ENCODE peak calls at places on chromosomes 6 and 20, in eight cellular contexts. One of them, this sample, is unnamed.
A peak's percentile ranks its signal among the peaks of the same experiment; 100 is the strongest.

GRCh38 chr20:17646901-17647301 is 35.1 kb downstream of the RRBP1 start:
- DNase-seq in BJ: no peak
- DNase-seq in GM12864: no peak
- DNase-seq in coronary artery: no peak
- DNase-seq in mucosa of descending colon: peak; percentile 28
- DNase-seq in brain microvascular endothelial cell: no peak
- DNase-seq in OCI-LY7: peak; percentile 35
- DNase-seq in lung: no peak
- DNase-seq in this sample: no peak

GRCh38 chr6:139778688-139779087 is 404.2 kb upstream of the CITED2 start:
- DNase-seq in brain microvascular endothelial cell: peak; percentile 24
- DNase-seq in OCI-LY7: no peak
- DNase-seq in GM12864: no peak
- DNase-seq in lung: no peak
- DNase-seq in coronary artery: no peak
- DNase-seq in mucosa of descending colon: no peak
- DNase-seq in BJ: no peak
- DNase-seq in this sample: peak; percentile 53

GRCh38 chr6:7919871-7920270 is 9.3 kb upstream of the TXNDC5 start:
- DNase-seq in lung: no peak
- DNase-seq in BJ: no peak
- DNase-seq in coronary artery: no peak
- DNase-seq in brain microvascular endothelial cell: no peak
- DNase-seq in GM12864: no peak
- DNase-seq in mucosa of descending colon: no peak
- DNase-seq in OCI-LY7: no peak
- DNase-seq in this sample: peak; percentile 90

GRCh38 chr20:49938173-49939163 is 2.3 kb downstream of the RNF114 start:
- DNase-seq in lung: no peak
- DNase-seq in brain microvascular endothelial cell: peak; percentile 82
- DNase-seq in GM12864: no peak
- DNase-seq in OCI-LY7: no peak
- DNase-seq in coronary artery: peak; percentile 52
- DNase-seq in mucosa of descending colon: peak; percentile 46
- DNase-seq in BJ: no peak
- DNase-seq in this sample: peak; percentile 82

GRCh38 chr20:38165089-38165965 is at the start of gene TGM2:
- DNase-seq in GM12864: no peak
- DNase-seq in brain microvascular endothelial cell: peak; percentile 46
- DNase-seq in mucosa of descending colon: peak; percentile 84
- DNase-seq in lung: peak; percentile 81
- DNase-seq in OCI-LY7: peak; percentile 40
- DNase-seq in coronary artery: peak; percentile 91
- DNase-seq in BJ: no peak
- DNase-seq in this sample: peak; percentile 82

GRCh38 chr6:20877008-20877937 is 343.0 kb downstream of the CDKAL1 start:
- DNase-seq in mucosa of descending colon: no peak
- DNase-seq in lung: peak; percentile 51
- DNase-seq in OCI-LY7: no peak
- DNase-seq in coronary artery: peak; percentile 72
- DNase-seq in brain microvascular endothelial cell: peak; percentile 90
- DNase-seq in GM12864: peak; percentile 63
- DNase-seq in BJ: peak; percentile 80
- DNase-seq in this sample: peak; percentile 85

GRCh38 chr20:62993856-62994494 is 12.8 kb downstream of the BHLHE23 start:
- DNase-seq in coronary artery: no peak
- DNase-seq in GM12864: no peak
- DNase-seq in OCI-LY7: no peak
- DNase-seq in lung: no peak
- DNase-seq in brain microvascular endothelial cell: no peak
- DNase-seq in mucosa of descending colon: no peak
- DNase-seq in BJ: no peak
- DNase-seq in this sample: no peak

GRCh38 chr6:134456284-134456683 is 138.4 kb upstream of the SGK1 start:
- DNase-seq in BJ: no peak
- DNase-seq in lung: no peak
- DNase-seq in brain microvascular endothelial cell: no peak
- DNase-seq in OCI-LY7: no peak
- DNase-seq in coronary artery: no peak
- DNase-seq in GM12864: no peak
- DNase-seq in mucosa of descending colon: no peak
- DNase-seq in this sample: no peak

GRCh38 chr6:9834233-9834632 is 580.6 kb downstream of the TFAP2A start:
- DNase-seq in mucosa of descending colon: no peak
- DNase-seq in BJ: no peak
- DNase-seq in lung: no peak
- DNase-seq in coronary artery: no peak
- DNase-seq in OCI-LY7: no peak
- DNase-seq in GM12864: no peak
- DNase-seq in brain microvascular endothelial cell: no peak
- DNase-seq in this sample: no peak

GRCh38 chr6:44189257-44189656 is 27.5 kb upstream of the MYMX start:
- DNase-seq in BJ: no peak
- DNase-seq in brain microvascular endothelial cell: no peak
- DNase-seq in OCI-LY7: no peak
- DNase-seq in lung: no peak
- DNase-seq in GM12864: no peak
- DNase-seq in mucosa of descending colon: no peak
- DNase-seq in coronary artery: no peak
- DNase-seq in this sample: no peak

GRCh38 chr6:114747995-114748625 is 405.3 kb upstream of the HS3ST5 start:
- DNase-seq in brain microvascular endothelial cell: peak; percentile 60
- DNase-seq in lung: peak; percentile 33
- DNase-seq in OCI-LY7: peak; percentile 48
- DNase-seq in mucosa of descending colon: peak; percentile 8
- DNase-seq in BJ: no peak
- DNase-seq in GM12864: peak; percentile 3
- DNase-seq in coronary artery: no peak
- DNase-seq in this sample: peak; percentile 73

GRCh38 chr6:5206920-5207561 is 53.7 kb downstream of the LYRM4 start:
- DNase-seq in BJ: no peak
- DNase-seq in OCI-LY7: no peak
- DNase-seq in mucosa of descending colon: no peak
- DNase-seq in GM12864: no peak
- DNase-seq in lung: no peak
- DNase-seq in coronary artery: no peak
- DNase-seq in brain microvascular endothelial cell: no peak
- DNase-seq in this sample: no peak

GRCh38 chr20:56731041-56731440 is 101.9 kb downstream of the TFAP2C start:
- DNase-seq in GM12864: no peak
- DNase-seq in mucosa of descending colon: no peak
- DNase-seq in BJ: no peak
- DNase-seq in lung: no peak
- DNase-seq in coronary artery: no peak
- DNase-seq in brain microvascular endothelial cell: no peak
- DNase-seq in OCI-LY7: no peak
- DNase-seq in this sample: no peak

GRCh38 chr6:100176321-100176950 is 182.4 kb upstream of the MCHR2 start:
- DNase-seq in OCI-LY7: peak; percentile 2
- DNase-seq in GM12864: no peak
- DNase-seq in brain microvascular endothelial cell: peak; percentile 55
- DNase-seq in BJ: peak; percentile 53
- DNase-seq in mucosa of descending colon: no peak
- DNase-seq in lung: no peak
- DNase-seq in coronary artery: no peak
- DNase-seq in this sample: peak; percentile 74

GRCh38 chr6:113362542-113363430 is 494.4 kb upstream of the MARCKS start:
- DNase-seq in BJ: no peak
- DNase-seq in GM12864: no peak
- DNase-seq in brain microvascular endothelial cell: peak; percentile 73
- DNase-seq in mucosa of descending colon: no peak
- DNase-seq in OCI-LY7: no peak
- DNase-seq in lung: no peak
- DNase-seq in coronary artery: no peak
- DNase-seq in this sample: no peak

GRCh38 chr6:56450882-56451739 is 191.6 kb downstream of the DST start:
- DNase-seq in mucosa of descending colon: no peak
- DNase-seq in BJ: no peak
- DNase-seq in GM12864: no peak
- DNase-seq in brain microvascular endothelial cell: peak; percentile 29
- DNase-seq in lung: peak; percentile 39
- DNase-seq in coronary artery: no peak
- DNase-seq in OCI-LY7: no peak
- DNase-seq in this sample: peak; percentile 89

GRCh38 chr6:16404456-16404855 is 166.1 kb downstream of the GMPR start:
- DNase-seq in BJ: no peak
- DNase-seq in coronary artery: no peak
- DNase-seq in GM12864: no peak
- DNase-seq in OCI-LY7: no peak
- DNase-seq in mucosa of descending colon: no peak
- DNase-seq in lung: no peak
- DNase-seq in brain microvascular endothelial cell: no peak
- DNase-seq in this sample: no peak

GRCh38 chr6:16403831-16404230 is 165.4 kb downstream of the GMPR start:
- DNase-seq in lung: no peak
- DNase-seq in GM12864: no peak
- DNase-seq in BJ: no peak
- DNase-seq in brain microvascular endothelial cell: no peak
- DNase-seq in mucosa of descending colon: no peak
- DNase-seq in OCI-LY7: no peak
- DNase-seq in coronary artery: no peak
- DNase-seq in this sample: peak; percentile 33

GRCh38 chr6:16401868-16402267 is 163.5 kb downstream of the GMPR start:
- DNase-seq in lung: no peak
- DNase-seq in brain microvascular endothelial cell: no peak
- DNase-seq in coronary artery: no peak
- DNase-seq in OCI-LY7: no peak
- DNase-seq in mucosa of descending colon: no peak
- DNase-seq in BJ: no peak
- DNase-seq in GM12864: no peak
- DNase-seq in this sample: no peak

GRCh38 chr6:16400248-16400760 is 161.9 kb downstream of the GMPR start:
- DNase-seq in OCI-LY7: no peak
- DNase-seq in BJ: no peak
- DNase-seq in GM12864: no peak
- DNase-seq in coronary artery: no peak
- DNase-seq in brain microvascular endothelial cell: no peak
- DNase-seq in lung: no peak
- DNase-seq in mucosa of descending colon: no peak
- DNase-seq in this sample: no peak

DNA sequence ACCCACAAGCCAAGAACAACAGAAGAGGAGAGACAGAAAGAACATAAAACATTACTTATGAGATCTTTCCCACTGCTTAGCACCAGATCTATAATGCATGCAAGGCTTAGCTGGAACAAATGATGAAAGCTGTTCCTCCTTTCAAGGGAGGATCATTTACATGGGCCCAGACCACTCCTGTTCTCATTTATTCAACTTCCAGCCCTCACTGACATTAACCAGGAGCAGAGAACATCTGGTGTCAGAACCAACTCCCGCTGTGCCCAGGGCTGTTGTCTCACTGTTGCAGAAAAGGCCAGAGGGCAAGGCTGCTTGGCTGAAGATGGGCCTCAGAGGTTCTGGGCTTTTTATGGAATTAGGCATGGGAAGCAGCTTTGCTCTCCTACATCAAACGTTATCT is 164.1 kb downstream of the GMPR start:
- DNase-seq in mucosa of descending colon: no peak
- DNase-seq in lung: no peak
- DNase-seq in OCI-LY7: no peak
- DNase-seq in BJ: peak; percentile 21
- DNase-seq in GM12864: no peak
- DNase-seq in coronary artery: no peak
- DNase-seq in brain microvascular endothelial cell: no peak
- DNase-seq in this sample: no peak
- TF ChIP-seq CTCF in mucosa of descending colon: no peak
- TF ChIP-seq CTCF in lung: no peak
- TF ChIP-seq CTCF in OCI-LY7: no peak
- TF ChIP-seq CTCF in BJ: no peak
- TF ChIP-seq CTCF in GM12864: no peak
- TF ChIP-seq CTCF in coronary artery: no peak
- TF ChIP-seq CTCF in brain microvascular endothelial cell: no peak
- TF ChIP-seq CTCF in this sample: no peak

DNA sequence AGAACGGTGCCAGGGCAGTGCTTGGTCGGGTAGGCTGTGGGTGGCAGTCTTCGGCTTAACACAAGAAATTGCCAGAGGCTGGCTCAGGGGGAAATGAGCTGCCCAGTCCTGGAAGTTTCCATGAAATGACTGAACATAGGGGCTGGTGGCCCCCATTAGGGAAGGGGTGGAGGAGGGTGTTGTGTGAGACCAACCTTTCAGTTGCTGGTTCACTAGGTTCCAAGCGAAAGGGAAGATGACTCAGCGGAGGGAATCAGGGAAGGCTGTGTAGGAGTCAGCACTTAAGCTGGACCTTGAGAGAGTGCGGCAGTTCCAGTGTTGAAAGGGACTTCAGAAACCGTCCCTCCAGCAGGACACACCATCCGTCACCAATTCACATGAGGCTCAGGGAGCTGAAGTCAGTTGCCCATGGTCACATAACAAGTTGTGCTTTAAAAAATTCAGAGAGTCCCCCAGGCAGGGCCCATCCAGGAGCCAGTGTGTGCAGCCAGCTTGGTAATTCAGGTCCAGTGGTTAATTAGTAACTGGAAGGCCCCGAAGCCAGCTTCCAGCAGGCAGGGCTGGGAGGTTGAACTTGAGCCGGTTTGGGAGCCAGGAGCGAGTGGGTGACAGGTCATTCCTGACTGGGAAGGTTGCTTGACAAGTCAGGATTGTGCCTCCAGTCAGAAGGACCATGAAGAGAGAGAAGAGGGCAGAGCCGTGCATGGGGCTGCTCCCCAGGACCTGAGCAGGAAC is at the start of gene SGK2:
- DNase-seq in BJ: no peak
- DNase-seq in brain microvascular endothelial cell: peak; percentile 12
- DNase-seq in GM12864: no peak
- DNase-seq in OCI-LY7: no peak
- DNase-seq in coronary artery: no peak
- DNase-seq in mucosa of descending colon: peak; percentile 85
- DNase-seq in lung: peak; percentile 41
- DNase-seq in this sample: peak; percentile 66
- H3K4me3 ChIP-seq in BJ: no peak within 1 kb of the TSS
- H3K4me3 ChIP-seq in brain microvascular endothelial cell: no peak within 1 kb of the TSS
- H3K4me3 ChIP-seq in GM12864: no peak within 1 kb of the TSS
- H3K4me3 ChIP-seq in OCI-LY7: no peak within 1 kb of the TSS
- H3K4me3 ChIP-seq in coronary artery: no peak within 1 kb of the TSS
- H3K4me3 ChIP-seq in mucosa of descending colon: peak within 1 kb of the TSS; percentile 9
- H3K4me3 ChIP-seq in lung: no peak within 1 kb of the TSS
- H3K4me3 ChIP-seq in this sample: no peak within 1 kb of the TSS

DNA sequence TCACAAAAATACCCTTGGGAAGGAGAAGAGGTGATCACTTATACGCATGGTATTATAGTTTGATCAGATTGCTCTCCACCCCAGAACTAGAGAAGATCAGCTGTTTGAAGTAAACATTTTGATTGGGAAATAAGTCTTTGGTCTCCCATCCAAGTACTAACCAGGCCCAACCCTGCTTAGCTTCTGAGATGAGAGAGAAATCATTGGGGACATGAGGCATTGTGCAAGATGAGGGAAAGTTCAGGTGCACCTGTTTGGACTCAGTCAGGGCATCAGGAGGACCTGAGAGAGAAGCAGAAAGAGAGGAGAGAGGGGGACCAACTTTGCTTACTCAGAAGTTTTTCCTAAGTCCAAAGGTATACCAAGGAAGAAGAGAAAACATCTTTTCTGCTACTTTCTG is 11.4 kb downstream of the RIPK1 start:
- DNase-seq in coronary artery: no peak
- DNase-seq in OCI-LY7: peak; percentile 19
- DNase-seq in brain microvascular endothelial cell: no peak
- DNase-seq in BJ: no peak
- DNase-seq in lung: no peak
- DNase-seq in mucosa of descending colon: no peak
- DNase-seq in GM12864: no peak
- DNase-seq in this sample: no peak
- TF ChIP-seq CTCF in coronary artery: no peak
- TF ChIP-seq CTCF in OCI-LY7: no peak
- TF ChIP-seq CTCF in brain microvascular endothelial cell: no peak
- TF ChIP-seq CTCF in BJ: no peak
- TF ChIP-seq CTCF in lung: no peak
- TF ChIP-seq CTCF in mucosa of descending colon: no peak
- TF ChIP-seq CTCF in GM12864: no peak
- TF ChIP-seq CTCF in this sample: no peak

GRCh38 chr6:111427341-111428116 is 55.5 kb downstream of the REV3L start:
- DNase-seq in GM12864: peak; percentile 48
- DNase-seq in mucosa of descending colon: no peak
- DNase-seq in lung: no peak
- DNase-seq in OCI-LY7: peak; percentile 7
- DNase-seq in coronary artery: no peak
- DNase-seq in brain microvascular endothelial cell: peak; percentile 85
- DNase-seq in BJ: peak; percentile 55
- DNase-seq in this sample: peak; percentile 91
- H3K4me3 ChIP-seq in GM12864: peak overlapping the region; percentile 10
- H3K4me3 ChIP-seq in mucosa of descending colon: no peak overlapping the region
- H3K4me3 ChIP-seq in lung: no peak overlapping the region
- H3K4me3 ChIP-seq in OCI-LY7: no peak overlapping the region
- H3K4me3 ChIP-seq in coronary artery: no peak overlapping the region
- H3K4me3 ChIP-seq in brain microvascular endothelial cell: peak overlapping the region; percentile 25
- H3K4me3 ChIP-seq in BJ: no peak overlapping the region
- H3K4me3 ChIP-seq in this sample: peak overlapping the region; percentile 40